ENCODE peak calls at places on chromosome 19, in ten cellular contexts. H, L, D, M, J, N, A, F, T and S are unnamed samples.

GRCh38 chr19:49915271-49915670 is 13.7 kb upstream of the ATF5 start:
- DNase-seq in L (no peak), F (no peak), T (no peak), M (no peak), A (no peak), N (no peak), H (no peak), D (no peak), J (no peak), S (no peak)

GRCh38 chr19:3176715-3177501 is 1.7 kb upstream of the S1PR4 start:
- DNase-seq in F (peak; percentile 59), L (peak; percentile 87), M (peak; percentile 71), J (peak; percentile 60), T (no peak), A (no peak), H (peak; percentile 70), D (no peak), N (peak; percentile 74), S (no peak)

GRCh38 chr19:35462476-35462953 is 14.5 kb downstream of the FFAR2 start:
- DNase-seq in A (no peak), F (no peak), T (no peak), J (peak; percentile 22), N (no peak), M (no peak), H (peak; percentile 4), D (no peak), L (no peak), S (no peak)

GRCh38 chr19:30669329-30670010 is 297.3 kb downstream of the ZNF536 start:
- DNase-seq in L (peak; percentile 84), H (peak; percentile 38), D (peak; percentile 92), T (no peak), F (peak; percentile 29), A (no peak), M (no peak), J (peak; percentile 43), N (peak; percentile 32), S (peak; percentile 86)

GRCh38 chr19:38545596-38545995 is 72.2 kb downstream of the MAP4K1 start:
- DNase-seq in L (no peak), H (peak; percentile 6), N (no peak), T (no peak), A (no peak), D (no peak), J (no peak), F (peak; percentile 33), M (no peak), S (no peak)

GRCh38 chr19:8401981-8402411 is 11.1 kb upstream of the MARCHF2 start:
- DNase-seq in T (no peak), H (no peak), F (no peak), M (no peak), D (no peak), A (no peak), N (no peak), L (no peak), J (no peak), S (no peak)

GRCh38 chr19:19064811-19065745 is 1.3 kb downstream of the SLC25A42 start:
- DNase-seq in J (no peak), M (no peak), N (peak; percentile 26), T (no peak), F (peak; percentile 10), L (no peak), D (peak; percentile 34), A (no peak), H (peak; percentile 14), S (peak; percentile 35)

GRCh38 chr19:5966215-5966614 is 11.7 kb downstream of the RANBP3 start:
- DNase-seq in A (no peak), J (no peak), L (no peak), F (peak; percentile 25), H (no peak), M (no peak), D (no peak), T (no peak), N (no peak), S (no peak)

GRCh38 chr19:48487944-48488343 is 18.8 kb downstream of the CYTH2 start:
- DNase-seq in D (no peak), J (no peak), H (peak; percentile 90), L (peak; percentile 86), M (peak; percentile 88), A (no peak), F (peak; percentile 25), N (peak; percentile 93), T (no peak), S (no peak)

GRCh38 chr19:41897181-41897580 is 14.2 kb downstream of the ARHGEF1 start:
- DNase-seq in D (no peak), F (no peak), T (no peak), N (no peak), H (no peak), J (no peak), A (no peak), M (no peak), L (no peak), S (no peak)

GRCh38 chr19:45500918-45501729 is 2.9 kb downstream of the PPM1N start:
- DNase-seq in D (no peak), T (no peak), N (no peak), J (no peak), M (no peak), L (no peak), F (no peak), A (no peak), H (peak; percentile 60), S (no peak)

GRCh38 chr19:49421039-49421877 is 2.0 kb downstream of the PTH2 start:
- DNase-seq in H (peak; percentile 74), N (peak; percentile 63), L (peak; percentile 84), M (no peak), F (peak; percentile 43), A (peak; percentile 93), D (peak; percentile 87), J (no peak), T (peak; percentile 28), S (peak; percentile 100)

GRCh38 chr19:42433503-42434260 is 6.5 kb upstream of the LIPE start:
- DNase-seq in M (peak; percentile 43), D (peak; percentile 90), F (peak; percentile 53), H (peak; percentile 48), L (peak; percentile 81), T (no peak), J (peak; percentile 65), N (peak; percentile 70), A (peak; percentile 33), S (peak; percentile 85)

GRCh38 chr19:38650911-38651584 is 3.6 kb downstream of the ACTN4 start:
- DNase-seq in L (no peak), J (no peak), D (no peak), H (peak; percentile 89), F (peak; percentile 53), T (no peak), M (peak; percentile 67), N (peak; percentile 94), A (no peak), S (no peak)

GRCh38 chr19:55460670-55461258 is 678 bp downstream of the ISOC2 start:
- DNase-seq in N (peak; percentile 78), H (peak; percentile 82), D (peak; percentile 77), T (peak; percentile 55), L (peak; percentile 84), A (peak; percentile 57), F (peak; percentile 83), M (no peak), J (no peak), S (peak; percentile 97)

GRCh38 chr19:18470153-18470552 is 32.2 kb upstream of the ISYNA1 start:
- DNase-seq in A (no peak), T (no peak), D (peak; percentile 73), F (no peak), L (no peak), J (no peak), H (no peak), M (no peak), N (no peak), S (peak; percentile 78)

GRCh38 chr19:32324631-32325215 is 20.7 kb upstream of the ZNF507 start:
- DNase-seq in J (no peak), H (peak; percentile 30), A (no peak), M (no peak), F (peak; percentile 16), D (no peak), T (no peak), N (peak; percentile 43), L (no peak), S (no peak)

GRCh38 chr19:1974381-1975066 is 33.6 kb downstream of the CSNK1G2 start:
- DNase-seq in T (no peak), J (no peak), N (no peak), L (no peak), F (no peak), A (no peak), M (no peak), H (no peak), D (no peak), S (no peak)

GRCh38 chr19:47778954-47779351 is 450 bp downstream of the SELENOW start:
- DNase-seq in N (no peak), A (no peak), L (no peak), J (no peak), F (peak; percentile 33), T (no peak), D (no peak), H (peak; percentile 26), M (no peak), S (no peak)

GRCh38 chr19:43576479-43576878 is 878 bp downstream of the PINLYP start:
- DNase-seq in N (no peak), L (no peak), T (no peak), F (no peak), D (no peak), H (no peak), M (no peak), A (no peak), J (no peak), S (no peak)

GRCh38 chr19:31470229-31470939 is 121.1 kb upstream of the TSHZ3 start:
- DNase-seq in L (no peak), D (no peak), H (no peak), A (no peak), J (no peak), T (no peak), M (no peak), F (no peak), N (peak; percentile 18), S (no peak)

GRCh38 chr19:35549174-35549788 is 3.9 kb downstream of the TMEM147 start:
- DNase-seq in D (peak; percentile 52), J (peak; percentile 42), N (peak; percentile 68), H (peak; percentile 72), F (peak; percentile 59), M (peak; percentile 33), L (no peak), T (no peak), A (peak; percentile 28), S (peak; percentile 69)